ENCODE peak calls at places on chromosome 10, in eight cellular contexts. A is stimulated activated CD8-positive, alpha-beta memory T cell treated with anti-CD3 and anti-CD28 coated beads, Interleukin-2, amount 100 ng/mL, for 1 hour; S is nucleus accumbens; G is HS-5; O is HEK293T; B is retina; Z is NCI-H2029; T is mucosa of gallbladder. D is an unnamed sample.

GRCh38 chr10:49744924-49745605 is 17.1 kb downstream of the OGDHL start:
- DNase-seq in A (no peak), S (no peak), G (no peak), O (no peak), B (no peak), Z (no peak), T (no peak), D (no peak)

GRCh38 chr10:15311885-15312280 is 59.2 kb downstream of the FAM171A1 start:
- DNase-seq in A (no peak), S (no peak), G (no peak), O (no peak), B (no peak), Z (no peak), T (no peak), D (no peak)

GRCh38 chr10:50552771-50553535 is 70.8 kb downstream of the SGMS1 start:
- DNase-seq in A (peak), S (no peak), G (no peak), O (peak), B (no peak), Z (no peak), T (no peak), D (peak)

GRCh38 chr10:129689681-129690080 is 222.6 kb downstream of the MGMT start:
- DNase-seq in A (no peak), S (no peak), G (no peak), O (no peak), B (no peak), Z (no peak), T (no peak), D (no peak)

GRCh38 chr10:22310928-22311327 is 5.3 kb upstream of the COMMD3 start:
- DNase-seq in A (no peak), S (no peak), G (no peak), O (no peak), B (no peak), Z (no peak), T (no peak), D (no peak)

GRCh38 chr10:42970451-42971250 is 106.2 kb upstream of the RET start:
- DNase-seq in A (no peak), S (no peak), G (no peak), O (no peak), B (peak), Z (no peak), T (no peak), D (no peak)

GRCh38 chr10:112678581-112678980 is 231.6 kb downstream of the VTI1A start:
- DNase-seq in A (no peak), S (no peak), G (no peak), O (no peak), B (no peak), Z (no peak), T (no peak), D (no peak)

GRCh38 chr10:75470901-75471300 is 39.5 kb downstream of the LRMDA start:
- DNase-seq in A (no peak), S (no peak), G (no peak), O (no peak), B (no peak), Z (no peak), T (peak), D (no peak)

GRCh38 chr10:17624996-17625395 is 7.8 kb upstream of the HACD1 start:
- DNase-seq in A (no peak), S (no peak), G (no peak), O (no peak), B (no peak), Z (no peak), T (no peak), D (no peak)

GRCh38 chr10:74113546-74113945 is 37.1 kb downstream of the AP3M1 start:
- DNase-seq in A (no peak), S (no peak), G (no peak), O (no peak), B (no peak), Z (no peak), T (no peak), D (no peak)

GRCh38 chr10:92891885-92892705 is 43.8 kb downstream of the EXOC6 start:
- DNase-seq in A (no peak), S (no peak), G (peak), O (peak), B (peak), Z (peak), T (peak), D (peak)

GRCh38 chr10:129963076-129963830 is 821 bp downstream of the EBF3 start:
- DNase-seq in A (no peak), S (no peak), G (no peak), O (peak), B (no peak), Z (no peak), T (no peak), D (no peak)

GRCh38 chr10:43237631-43238446 is 29.0 kb downstream of the RASGEF1A start:
- DNase-seq in A (no peak), S (no peak), G (no peak), O (no peak), B (no peak), Z (no peak), T (no peak), D (no peak)

GRCh38 chr10:3467052-3467906 is 294.7 kb upstream of the PITRM1 start:
- DNase-seq in A (no peak), S (no peak), G (peak), O (peak), B (no peak), Z (peak), T (peak), D (peak)

GRCh38 chr10:89296227-89296648 is 5.6 kb upstream of the IFIT2 start:
- DNase-seq in A (no peak), S (no peak), G (no peak), O (no peak), B (no peak), Z (no peak), T (no peak), D (no peak)

GRCh38 chr10:100812978-100813377 is 67.6 kb downstream of the PAX2 start:
- DNase-seq in A (no peak), S (no peak), G (no peak), O (no peak), B (no peak), Z (no peak), T (no peak), D (no peak)

GRCh38 chr10:20596911-20597310 is 300.2 kb downstream of the NEBL start:
- DNase-seq in A (no peak), S (no peak), G (no peak), O (no peak), B (peak), Z (no peak), T (no peak), D (no peak)

GRCh38 chr10:72043016-72043834 is 45.1 kb downstream of the SPOCK2 start:
- DNase-seq in A (no peak), S (no peak), G (no peak), O (no peak), B (peak), Z (no peak), T (no peak), D (no peak)

GRCh38 chr10:3099291-3100092 is 32.1 kb downstream of the PFKP start:
- DNase-seq in A (no peak), S (no peak), G (no peak), O (no peak), B (no peak), Z (no peak), T (no peak), D (peak)

GRCh38 chr10:133422821-133423771 is 1.3 kb downstream of the SPRN start:
- DNase-seq in A (no peak), S (no peak), G (no peak), O (no peak), B (peak), Z (no peak), T (no peak), D (no peak)

GRCh38 chr10:95034401-95034800 is 34.9 kb downstream of the CYP2C8 start:
- DNase-seq in A (no peak), S (no peak), G (no peak), O (no peak), B (no peak), Z (no peak), T (no peak), D (no peak)

GRCh38 chr10:100912013-100912608 is 652 bp upstream of the SLF2 start:
- DNase-seq in A (no peak), S (no peak), G (no peak), O (no peak), B (no peak), Z (no peak), T (no peak), D (no peak)

GRCh38 chr10:12042409-12042796 is 206 bp downstream of the UPF2 start:
- DNase-seq in A (no peak), S (no peak), G (no peak), O (no peak), B (no peak), Z (no peak), T (peak), D (no peak)

GRCh38 chr10:97140284-97140846 is 45.4 kb downstream of the SLIT1 start:
- DNase-seq in A (no peak), S (no peak), G (no peak), O (no peak), B (peak), Z (no peak), T (no peak), D (peak)

GRCh38 chr10:2949948-2950354 is 117.4 kb upstream of the PFKP start:
- DNase-seq in A (no peak), S (peak), G (peak), O (no peak), B (no peak), Z (no peak), T (no peak), D (peak)

GRCh38 chr10:108465871-108466641 is 1301.5 kb upstream of the SORCS1 start:
- DNase-seq in A (no peak), S (no peak), G (no peak), O (no peak), B (peak), Z (no peak), T (peak), D (no peak)

GRCh38 chr10:103491729-103492364 is 1.7 kb upstream of the NEURL1 start:
- DNase-seq in A (no peak), S (no peak), G (peak), O (no peak), B (peak), Z (no peak), T (peak), D (peak)

GRCh38 chr10:7787857-7788639 is at the start of the genes ATP5F1C and KIN:
- DNase-seq in A (peak), S (peak), G (peak), O (peak), B (peak), Z (peak), T (peak), D (peak)

GRCh38 chr10:100038561-100039071 is 28.9 kb upstream of the DNMBP start:
- DNase-seq in A (no peak), S (no peak), G (no peak), O (no peak), B (no peak), Z (no peak), T (no peak), D (peak)

GRCh38 chr10:125700355-125700911 is 17.5 kb upstream of the TEX36 start:
- DNase-seq in A (no peak), S (no peak), G (no peak), O (no peak), B (no peak), Z (no peak), T (no peak), D (no peak)

GRCh38 chr10:22427101-22427500 is 81.8 kb downstream of the SPAG6 start:
- DNase-seq in A (no peak), S (no peak), G (no peak), O (peak), B (no peak), Z (no peak), T (no peak), D (peak)

GRCh38 chr10:14822879-14823755 is 14.7 kb downstream of the CDNF start:
- DNase-seq in A (no peak), S (no peak), G (no peak), O (peak), B (peak), Z (no peak), T (no peak), D (no peak)